ENCODE peak calls at places on chromosome 16, in six cellular contexts. Q, E, N, R, Z and G are unnamed samples.

GRCh38 chr16:57540906-57541753 is 1.3 kb upstream of the ADGRG5 start:
- DNase-seq in Q (no peak), R (no peak), Z (no peak), N (no peak), E (no peak), G (no peak)

GRCh38 chr16:57528499-57529323 is 7.7 kb downstream of the CCDC102A start:
- DNase-seq in Z (peak; percentile 58), R (no peak), N (peak; percentile 89), Q (no peak), E (no peak), G (no peak)

GRCh38 chr16:57893559-57894389 is 77.2 kb downstream of the CNGB1 start:
- DNase-seq in Z (no peak), N (no peak), R (peak; percentile 69), Q (peak; percentile 72), E (no peak), G (no peak)

GRCh38 chr16:85610059-85610445 is 3.1 kb upstream of the GSE1 start:
- DNase-seq in E (no peak), Q (peak; percentile 8), Z (no peak), R (no peak), N (no peak), G (no peak)

GRCh38 chr16:86836503-86837125 is 258.3 kb downstream of the FOXL1 start:
- DNase-seq in R (no peak), Z (no peak), Q (no peak), E (no peak), N (no peak), G (no peak)

GRCh38 chr16:71449020-71449419 is 7.2 kb upstream of the TLE7 start:
- DNase-seq in N (no peak), R (no peak), Q (no peak), E (no peak), Z (no peak), G (no peak)

GRCh38 chr16:6682142-6682811 is 650.4 kb upstream of the RBFOX1 start:
- DNase-seq in Z (peak; percentile 23), N (peak; percentile 82), E (peak; percentile 59), R (peak; percentile 34), Q (peak; percentile 33), G (peak; percentile 68)

GRCh38 chr16:11073407-11073806 is 129.0 kb downstream of the CLEC16A start:
- DNase-seq in Z (no peak), E (no peak), N (no peak), R (no peak), Q (no peak), G (no peak)

GRCh38 chr16:4531816-4532215 is 6.8 kb downstream of the CDIP1 start:
- DNase-seq in Z (no peak), Q (no peak), N (no peak), E (no peak), R (no peak), G (no peak)

GRCh38 chr16:56311208-56312027 is 113.9 kb downstream of the AMFR start:
- DNase-seq in N (no peak), Z (no peak), E (no peak), R (no peak), Q (no peak), G (no peak)

GRCh38 chr16:89529097-89529496 is 20.9 kb downstream of the SPG7 start:
- DNase-seq in N (no peak), R (no peak), E (no peak), Q (no peak), Z (no peak), G (no peak)

GRCh38 chr16:23826528-23827244 is 9.1 kb upstream of the PRKCB start:
- DNase-seq in N (no peak), R (peak; percentile 20), E (peak; percentile 82), Q (peak; percentile 92), Z (no peak), G (no peak)

GRCh38 chr16:17515421-17516210 is 44.9 kb upstream of the XYLT1 start:
- DNase-seq in N (no peak), E (no peak), Q (no peak), R (no peak), Z (no peak), G (no peak)

GRCh38 chr16:86865866-86866675 is 287.7 kb downstream of the FOXL1 start:
- DNase-seq in N (no peak), E (no peak), Z (no peak), R (no peak), Q (no peak), G (no peak)

GRCh38 chr16:77169650-77170236 is 21.2 kb upstream of the MON1B start:
- DNase-seq in E (peak; percentile 74), Q (peak; percentile 59), Z (peak; percentile 42), N (peak; percentile 78), R (peak; percentile 52), G (peak; percentile 62)

GRCh38 chr16:49458656-49459445 is 85.2 kb downstream of the C16orf78 start:
- DNase-seq in R (no peak), Q (no peak), E (no peak), N (no peak), Z (no peak), G (no peak)

GRCh38 chr16:11319529-11320146 is 25.6 kb upstream of the RMI2 start:
- DNase-seq in N (no peak), R (peak; percentile 19), Q (no peak), E (no peak), Z (no peak), G (no peak)

GRCh38 chr16:67170168-67170947 is at the start of gene NOL3:
- DNase-seq in R (peak; percentile 88), N (peak; percentile 87), E (peak; percentile 87), Q (no peak), Z (no peak), G (no peak)

GRCh38 chr16:23836078-23836403 is 258 bp downstream of the PRKCB start:
- DNase-seq in N (no peak), E (peak; percentile 34), Z (no peak), R (no peak), Q (no peak), G (no peak)

GRCh38 chr16:49580751-49581303 is 207.2 kb downstream of the C16orf78 start:
- DNase-seq in N (no peak), Z (no peak), E (no peak), R (no peak), Q (no peak), G (no peak)

GRCh38 chr16:386641-387156 is 4.9 kb upstream of the PGAP6 start:
- DNase-seq in Z (no peak), N (no peak), R (no peak), E (peak; percentile 57), Q (no peak), G (no peak)

GRCh38 chr16:84323626-84324025 is 28.9 kb downstream of the WFDC1 start:
- DNase-seq in N (no peak), Q (peak; percentile 39), Z (no peak), E (no peak), R (no peak), G (no peak)

GRCh38 chr16:66458853-66459252 is 31.8 kb downstream of the BEAN1 start:
- DNase-seq in Q (no peak), E (no peak), N (no peak), R (no peak), Z (no peak), G (no peak)

GRCh38 chr16:89574681-89575246 is 794 bp upstream of the CPNE7 start:
- DNase-seq in Z (peak; percentile 52), R (peak; percentile 46), E (peak; percentile 87), N (peak; percentile 93), Q (peak; percentile 26), G (peak; percentile 93)

GRCh38 chr16:59573528-59574271 is 839.6 kb upstream of the GOT2 start:
- DNase-seq in N (no peak), Q (no peak), R (no peak), Z (no peak), E (no peak), G (no peak)

DNA sequence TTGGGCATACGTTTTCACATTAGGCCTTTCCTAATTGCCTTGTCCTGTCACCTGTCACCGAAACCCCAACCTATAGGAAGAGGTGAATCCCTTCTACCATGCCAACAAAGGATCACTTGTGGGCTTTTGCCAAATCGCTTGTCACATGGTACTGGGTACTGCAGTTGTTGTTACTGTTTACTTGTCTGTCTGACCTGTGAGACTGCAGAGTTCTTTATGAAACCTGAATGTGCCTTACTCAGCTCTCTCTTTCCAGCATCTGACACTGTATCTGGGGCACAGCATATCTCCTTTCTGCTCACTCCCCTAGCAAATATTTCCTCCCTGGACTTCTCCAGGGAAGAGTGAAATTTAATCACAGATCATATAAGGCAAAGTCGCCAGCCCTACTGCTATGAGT is 1272.4 kb downstream of the CDH8 start:
- DNase-seq in N (no peak), E (no peak), Q (no peak), R (no peak), Z (no peak), G (no peak)
- TF ChIP-seq CTCF in N (no peak), E (no peak), Q (no peak), R (no peak), Z (no peak), G (no peak)

DNA sequence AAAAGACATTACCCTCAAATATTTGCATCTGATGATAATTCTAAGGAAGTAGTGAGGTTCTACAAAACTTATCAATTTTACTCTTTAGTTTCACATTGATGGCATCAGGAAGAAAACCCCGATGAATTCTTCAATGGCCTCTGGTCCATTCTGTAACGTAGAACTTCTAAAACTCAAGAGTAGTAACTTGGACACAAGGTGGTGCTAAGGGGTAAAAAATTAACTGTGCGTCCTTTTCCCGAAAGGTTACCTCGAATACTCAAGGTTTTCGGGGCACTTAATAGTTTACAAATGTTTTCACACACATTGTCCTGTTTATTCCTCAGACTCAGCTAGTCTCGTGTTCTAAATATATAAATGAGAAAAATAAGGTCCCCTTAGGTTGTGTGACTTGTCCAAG is 517.3 kb upstream of the ZFHX3 start:
- DNase-seq in N (peak; percentile 55), E (peak; percentile 21), R (no peak), Z (no peak), Q (no peak), G (no peak)
- TF ChIP-seq CTCF in N (peak; percentile 58), E (peak; percentile 47), R (peak; percentile 43), Z (peak; percentile 46), Q (no peak), G (no peak)

GRCh38 chr16:50744911-50745310 is 3.0 kb downstream of the CYLD start:
- DNase-seq in E (no peak), Z (no peak), Q (no peak), N (no peak), R (no peak), G (no peak)

GRCh38 chr16:50745940-50746339 is 4.1 kb downstream of the CYLD start:
- DNase-seq in Z (no peak), N (no peak), E (no peak), Q (no peak), R (no peak), G (no peak)

GRCh38 chr16:50743575-50744225 is 1.8 kb downstream of the CYLD start:
- DNase-seq in Q (no peak), Z (no peak), R (no peak), N (no peak), E (no peak), G (no peak)

GRCh38 chr16:50751528-50751927 is 9.6 kb downstream of the CYLD start:
- DNase-seq in E (no peak), R (no peak), Z (no peak), Q (peak; percentile 36), N (no peak), G (no peak)

GRCh38 chr16:50747206-50747956 is 5.5 kb downstream of the CYLD start:
- DNase-seq in R (no peak), Q (peak; percentile 45), Z (no peak), N (no peak), E (no peak), G (no peak)
- TF ChIP-seq CTCF in R (peak; percentile 46), Q (peak; percentile 12), Z (peak; percentile 29), N (peak; percentile 44), E (peak; percentile 56), G (no peak)

DNA sequence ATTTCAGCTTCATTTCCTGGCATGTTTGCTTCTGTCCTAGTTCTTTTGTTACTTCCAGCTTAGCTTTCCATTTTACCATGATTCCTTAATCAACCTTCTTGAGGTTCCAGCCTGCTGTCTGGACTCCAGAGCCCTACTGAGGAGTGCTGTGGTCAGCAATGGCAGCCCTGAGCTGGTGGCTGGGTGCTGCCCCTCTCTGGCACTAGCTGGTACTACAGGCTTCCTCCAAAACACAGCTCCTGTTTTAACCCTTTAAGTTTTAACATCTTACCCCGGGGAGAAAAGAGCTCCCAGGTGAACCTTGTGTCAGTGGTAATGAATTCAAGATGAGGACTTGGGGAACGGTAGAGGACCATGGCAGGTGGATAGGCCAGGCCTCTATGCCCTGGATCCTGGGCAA is 395.5 kb downstream of the TMEM114 start:
- DNase-seq in E (peak; percentile 75), R (no peak), Q (no peak), N (peak; percentile 45), Z (no peak), G (peak; percentile 56)
- TF ChIP-seq CTCF in E (peak; percentile 86), R (no peak), Q (peak; percentile 14), N (peak; percentile 79), Z (peak; percentile 60), G (peak; percentile 48)